ENCODE peak calls at places on chromosomes 11 and 22, in eight cellular contexts. G is GM23338, N is cardiac muscle cell, M is colonic mucosa, I is testis, A is fibroblast of mammary gland, H is brain microvascular endothelial cell, Z is cardiac fibroblast. F is an unnamed sample.

GRCh38 chr11:131248588-131248987 is 121.8 kb upstream of the NTM start:
- DNase-seq in G (no peak), N (peak), M (no peak), I (no peak), A (peak), H (no peak), Z (no peak), F (no peak)

GRCh38 chr11:128288368-128288767 is 299.0 kb downstream of the ETS1 start:
- DNase-seq in G (no peak), N (no peak), M (no peak), I (no peak), A (no peak), H (no peak), Z (peak), F (no peak)

GRCh38 chr11:67632982-67633755 is 3.4 kb upstream of the NUDT8 start:
- DNase-seq in G (no peak), N (no peak), M (peak), I (no peak), A (no peak), H (no peak), Z (no peak), F (no peak)

GRCh38 chr11:1285876-1286275 is 23.6 kb downstream of the TOLLIP start:
- DNase-seq in G (no peak), N (no peak), M (no peak), I (no peak), A (no peak), H (no peak), Z (no peak), F (no peak)

GRCh38 chr11:113475160-113475761 is at the start of gene DRD2:
- DNase-seq in G (peak), N (peak), M (no peak), I (no peak), A (no peak), H (no peak), Z (no peak), F (no peak)

GRCh38 chr11:10109836-10110235 is 184.2 kb downstream of the SBF2 start:
- DNase-seq in G (no peak), N (peak), M (no peak), I (no peak), A (peak), H (no peak), Z (peak), F (peak)

GRCh38 chr11:32386770-32387377 is 48.5 kb downstream of the WT1 start:
- DNase-seq in G (no peak), N (peak), M (no peak), I (no peak), A (peak), H (peak), Z (peak), F (peak)

GRCh38 chr11:68560216-68560615 is 99.7 kb downstream of the PPP6R3 start:
- DNase-seq in G (no peak), N (no peak), M (no peak), I (no peak), A (no peak), H (no peak), Z (no peak), F (no peak)

GRCh38 chr11:90476442-90477007 is 253.7 kb upstream of the CHORDC1 start:
- DNase-seq in G (peak), N (peak), M (no peak), I (peak), A (peak), H (peak), Z (peak), F (peak)

GRCh38 chr11:125070699-125071254 is 7.7 kb downstream of the SLC37A2 start:
- DNase-seq in G (no peak), N (peak), M (peak), I (peak), A (peak), H (peak), Z (peak), F (peak)

GRCh38 chr11:45321031-45321595 is 35.0 kb upstream of the SYT13 start:
- DNase-seq in G (no peak), N (no peak), M (no peak), I (no peak), A (no peak), H (no peak), Z (no peak), F (no peak)

GRCh38 chr22:22894740-22895731 is 7.4 kb downstream of the IGLL5 start:
- DNase-seq in G (no peak), N (no peak), M (no peak), I (no peak), A (no peak), H (no peak), Z (no peak), F (no peak)
- H3K4me3 ChIP-seq in G (no peak), N (no peak), M (no peak), I (no peak), A (no peak), H (no peak), Z (no peak), F (no peak)

GRCh38 chr11:34308821-34309585 is 48.8 kb downstream of the ABTB2 start:
- DNase-seq in G (no peak), N (peak), M (no peak), I (no peak), A (peak), H (no peak), Z (peak), F (no peak)
- TF ChIP-seq CTCF in G (no peak), N (no peak), M (no peak), I (no peak), A (no peak), H (no peak), Z (no peak), F (no peak)

GRCh38 chr22:35065183-35065582 is 775 bp upstream of the ISX start:
- DNase-seq in G (no peak), N (no peak), M (no peak), I (no peak), A (no peak), H (no peak), Z (no peak), F (no peak)

GRCh38 chr22:35066768-35067167 is 810 bp downstream of the ISX start:
- DNase-seq in G (no peak), N (no peak), M (peak), I (no peak), A (no peak), H (no peak), Z (no peak), F (no peak)

GRCh38 chr22:35070451-35071093 is 4.6 kb downstream of the ISX start:
- DNase-seq in G (no peak), N (no peak), M (peak), I (no peak), A (no peak), H (no peak), Z (no peak), F (no peak)

GRCh38 chr22:35064664-35065063 is 1.3 kb upstream of the ISX start:
- DNase-seq in G (no peak), N (no peak), M (peak), I (no peak), A (no peak), H (no peak), Z (no peak), F (no peak)

DNA sequence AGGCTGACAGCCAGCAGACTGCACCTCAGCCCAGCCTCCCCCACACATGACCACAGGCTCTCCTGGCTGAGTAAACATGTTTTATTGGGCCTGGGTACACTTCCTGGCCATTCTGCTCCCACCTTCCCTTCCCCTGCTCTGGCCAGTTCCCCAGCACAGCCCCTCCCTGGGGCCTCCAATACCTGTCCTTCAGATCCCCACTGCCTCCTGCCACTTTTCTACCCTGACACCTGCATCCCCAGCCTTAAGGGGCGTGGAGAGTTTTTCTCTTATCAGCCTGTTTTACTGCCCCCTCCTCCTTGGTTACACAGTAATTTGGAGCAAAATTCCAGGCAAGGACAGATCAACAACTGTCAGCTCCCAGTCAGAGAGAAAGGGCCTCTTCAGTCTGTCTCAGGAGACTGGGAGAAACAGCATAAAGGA is at the start of gene ISX:
- DNase-seq in G (no peak), N (no peak), M (peak), I (no peak), A (no peak), H (no peak), Z (no peak), F (no peak)
- H3K4me3 ChIP-seq in G (no peak), N (no peak), M (peak), I (no peak), A (no peak), H (no peak), Z (no peak), F (no peak)

DNA sequence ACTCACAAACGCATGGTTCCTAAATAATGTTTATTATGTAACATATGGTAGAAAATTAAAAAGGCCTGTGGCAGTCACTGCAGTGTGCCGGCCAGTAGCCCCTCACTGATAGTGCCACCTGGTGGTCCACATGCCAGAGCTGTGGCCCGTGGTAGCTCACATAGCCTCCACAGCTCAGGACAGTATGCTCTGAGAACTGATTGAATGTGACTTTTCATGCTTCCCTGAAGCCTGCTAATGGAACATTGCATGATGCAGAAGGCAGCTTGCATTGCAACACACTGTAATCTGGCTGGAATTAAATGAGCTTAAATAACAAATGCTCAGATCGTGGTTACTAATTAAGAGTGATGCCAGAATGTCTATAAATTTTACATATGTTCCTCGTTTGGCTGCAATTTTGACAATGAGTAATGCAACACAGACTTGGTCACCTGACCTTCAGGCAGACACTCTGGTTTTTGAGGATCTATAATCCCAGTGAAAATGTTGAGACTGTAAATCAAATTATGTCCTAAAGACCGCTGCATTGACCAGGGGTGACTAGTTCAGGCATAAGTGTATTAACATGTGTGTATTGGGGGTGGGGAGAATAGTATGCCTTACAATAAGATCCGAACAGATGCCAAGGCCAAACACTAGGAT is 566.4 kb downstream of the METTL15 start:
- DNase-seq in G (peak), N (peak), M (no peak), I (no peak), A (peak), H (no peak), Z (peak), F (peak)
- TF ChIP-seq CTCF in G (peak), N (peak), M (no peak), I (no peak), A (peak), H (peak), Z (peak), F (peak)

GRCh38 chr11:99424313-99425084 is 403.8 kb downstream of the CNTN5 start:
- DNase-seq in G (no peak), N (no peak), M (no peak), I (no peak), A (no peak), H (no peak), Z (no peak), F (no peak)

GRCh38 chr11:99419991-99420390 is 399.2 kb downstream of the CNTN5 start:
- DNase-seq in G (no peak), N (no peak), M (no peak), I (no peak), A (peak), H (peak), Z (peak), F (no peak)

GRCh38 chr11:99422581-99423434 is 402.1 kb downstream of the CNTN5 start:
- DNase-seq in G (peak), N (no peak), M (no peak), I (no peak), A (no peak), H (no peak), Z (peak), F (no peak)

GRCh38 chr11:99423435-99423983 is 402.8 kb downstream of the CNTN5 start:
- DNase-seq in G (peak), N (no peak), M (no peak), I (no peak), A (no peak), H (no peak), Z (no peak), F (no peak)

GRCh38 chr11:99418927-99419707 is 398.4 kb downstream of the CNTN5 start:
- DNase-seq in G (peak), N (no peak), M (no peak), I (no peak), A (no peak), H (peak), Z (peak), F (no peak)
- H3K4me3 ChIP-seq in G (no peak), N (no peak), M (no peak), I (no peak), A (no peak), H (no peak), Z (no peak), F (no peak)

F was measured in foreskin fibroblast.